ENCODE peak calls at places on chromosomes 1 and 21, in six cellular contexts. V is HuH-7; H is Ammon's horn; W is foreskin fibroblast; D is left kidney; G is activated naive CD4-positive, alpha-beta T cell treated with Interleukin-2 at 50 U/mL for 16 hours. Z is an unnamed sample.

GRCh38 chr1:160779662-160780397 is 16.1 kb upstream of the LY9 start:
- DNase-seq in V (peak), H (no peak), W (no peak), D (peak), G (peak), Z (no peak)

GRCh38 chr1:229101475-229101874 is 169.4 kb upstream of the RAB4A start:
- DNase-seq in V (no peak), H (no peak), W (no peak), D (peak), G (no peak), Z (no peak)

GRCh38 chr1:19209439-19209989 is 552 bp downstream of the UBR4 start:
- DNase-seq in V (peak), H (peak), W (peak), D (peak), G (peak), Z (peak)

GRCh38 chr1:97581614-97582051 is 339.2 kb downstream of the DPYD start:
- DNase-seq in V (no peak), H (no peak), W (peak), D (no peak), G (no peak), Z (no peak)

GRCh38 chr1:20732071-20732587 is 374 bp downstream of the SH2D5 start:
- DNase-seq in V (peak), H (peak), W (peak), D (peak), G (peak), Z (peak)

GRCh38 chr1:181084606-181084969 is 3.9 kb upstream of the IER5 start:
- DNase-seq in V (no peak), H (no peak), W (no peak), D (no peak), G (no peak), Z (no peak)

GRCh38 chr1:222792744-222793143 is 22.1 kb upstream of the DISP1 start:
- DNase-seq in V (peak), H (no peak), W (peak), D (peak), G (no peak), Z (peak)

GRCh38 chr1:207032528-207033017 is at the start of gene C1orf116:
- DNase-seq in V (peak), H (no peak), W (peak), D (peak), G (no peak), Z (peak)

GRCh38 chr21:41477641-41478318 is 30.2 kb downstream of the TMPRSS2 start:
- DNase-seq in V (no peak), H (peak), W (peak), D (peak), G (no peak), Z (no peak)